ENCODE peak calls at places on chromosomes 12 and 14, in four cellular contexts. One of them, this sample, is unnamed.
A peak's percentile ranks its signal among the peaks of the same experiment; 100 is the strongest.

GRCh38 chr12:120696599-120696998 is 9.7 kb downstream of the MLEC start:
- DNase-seq in endodermal cell: no peak
- DNase-seq in spleen: no peak
- DNase-seq in hepatocyte: peak; percentile 28
- DNase-seq in this sample: no peak

GRCh38 chr14:77245820-77246219 is 25.2 kb downstream of the NGB start:
- DNase-seq in spleen: no peak
- DNase-seq in hepatocyte: no peak
- DNase-seq in endodermal cell: no peak
- DNase-seq in this sample: no peak

GRCh38 chr14:68663385-68664076 is 129.3 kb downstream of the ZFP36L1 start:
- DNase-seq in hepatocyte: no peak
- DNase-seq in spleen: no peak
- DNase-seq in endodermal cell: no peak
- DNase-seq in this sample: no peak

GRCh38 chr14:32576088-32576795 is 247.1 kb downstream of the AKAP6 start:
- DNase-seq in endodermal cell: peak; percentile 60
- DNase-seq in hepatocyte: peak; percentile 83
- DNase-seq in spleen: no peak
- DNase-seq in this sample: peak; percentile 54

GRCh38 chr12:50961708-50962107 is 9.4 kb downstream of the HIGD1C start:
- DNase-seq in endodermal cell: no peak
- DNase-seq in spleen: no peak
- DNase-seq in hepatocyte: no peak
- DNase-seq in this sample: no peak

GRCh38 chr12:47078733-47079364 is 572 bp upstream of the PCED1B start:
- DNase-seq in spleen: peak; percentile 84
- DNase-seq in hepatocyte: peak; percentile 49
- DNase-seq in endodermal cell: peak; percentile 66
- DNase-seq in this sample: no peak

GRCh38 chr12:52333321-52333720 is 12.1 kb upstream of the KRT83 start:
- DNase-seq in endodermal cell: no peak
- DNase-seq in spleen: no peak
- DNase-seq in hepatocyte: no peak
- DNase-seq in this sample: no peak

GRCh38 chr12:43692064-43692463 is 66.5 kb downstream of the PUS7L start:
- DNase-seq in endodermal cell: no peak
- DNase-seq in hepatocyte: no peak
- DNase-seq in spleen: no peak
- DNase-seq in this sample: peak; percentile 7

GRCh38 chr12:32140867-32141266 is 34.2 kb downstream of the BICD1 start:
- DNase-seq in endodermal cell: no peak
- DNase-seq in hepatocyte: no peak
- DNase-seq in spleen: no peak
- DNase-seq in this sample: no peak

GRCh38 chr14:103879570-103880333 is 32.4 kb upstream of the PPP1R13B start:
- DNase-seq in hepatocyte: peak; percentile 83
- DNase-seq in spleen: no peak
- DNase-seq in endodermal cell: peak; percentile 85
- DNase-seq in this sample: peak; percentile 67

GRCh38 chr12:25875661-25876060 is 82.8 kb upstream of the RASSF8 start:
- DNase-seq in spleen: no peak
- DNase-seq in endodermal cell: no peak
- DNase-seq in hepatocyte: no peak
- DNase-seq in this sample: no peak

GRCh38 chr14:29166507-29166906 is 399.9 kb downstream of the FOXG1 start:
- DNase-seq in hepatocyte: no peak
- DNase-seq in spleen: no peak
- DNase-seq in endodermal cell: peak; percentile 57
- DNase-seq in this sample: no peak

GRCh38 chr12:754238-754816 is 1.9 kb downstream of the WNK1 start:
- DNase-seq in spleen: no peak
- DNase-seq in endodermal cell: no peak
- DNase-seq in hepatocyte: peak; percentile 11
- DNase-seq in this sample: no peak

GRCh38 chr14:22084393-22085281 is 411.0 kb upstream of the OR4E1 start:
- DNase-seq in spleen: no peak
- DNase-seq in endodermal cell: no peak
- DNase-seq in hepatocyte: peak; percentile 77
- DNase-seq in this sample: peak; percentile 32

GRCh38 chr12:47820631-47821345 is 1.1 kb upstream of the HDAC7 start:
- DNase-seq in endodermal cell: peak; percentile 95
- DNase-seq in spleen: no peak
- DNase-seq in hepatocyte: peak; percentile 92
- DNase-seq in this sample: peak; percentile 98

GRCh38 chr12:106790020-106790419 is 15.5 kb downstream of the RIC8B start:
- DNase-seq in spleen: no peak
- DNase-seq in hepatocyte: no peak
- DNase-seq in endodermal cell: no peak
- DNase-seq in this sample: no peak
- TF ChIP-seq CTCF in spleen: no peak
- TF ChIP-seq CTCF in hepatocyte: peak; percentile 19
- TF ChIP-seq CTCF in endodermal cell: peak; percentile 29
- TF ChIP-seq CTCF in this sample: no peak

GRCh38 chr12:94570161-94570560 is 80.2 kb downstream of the TMCC3 start:
- DNase-seq in hepatocyte: no peak
- DNase-seq in endodermal cell: no peak
- DNase-seq in spleen: no peak
- DNase-seq in this sample: peak; percentile 43
- H3K27ac ChIP-seq in hepatocyte: no peak overlapping the region
- H3K27ac ChIP-seq in endodermal cell: no peak overlapping the region
- H3K27ac ChIP-seq in spleen: no peak overlapping the region
- H3K27ac ChIP-seq in this sample: peak overlapping the region; percentile 46

GRCh38 chr12:101792046-101792931 is 38.5 kb downstream of the GNPTAB start:
- DNase-seq in endodermal cell: no peak
- DNase-seq in hepatocyte: no peak
- DNase-seq in spleen: no peak
- DNase-seq in this sample: no peak
- TF ChIP-seq CTCF in endodermal cell: peak; percentile 40
- TF ChIP-seq CTCF in hepatocyte: peak; percentile 28
- TF ChIP-seq CTCF in spleen: no peak
- TF ChIP-seq CTCF in this sample: peak; percentile 17

DNA sequence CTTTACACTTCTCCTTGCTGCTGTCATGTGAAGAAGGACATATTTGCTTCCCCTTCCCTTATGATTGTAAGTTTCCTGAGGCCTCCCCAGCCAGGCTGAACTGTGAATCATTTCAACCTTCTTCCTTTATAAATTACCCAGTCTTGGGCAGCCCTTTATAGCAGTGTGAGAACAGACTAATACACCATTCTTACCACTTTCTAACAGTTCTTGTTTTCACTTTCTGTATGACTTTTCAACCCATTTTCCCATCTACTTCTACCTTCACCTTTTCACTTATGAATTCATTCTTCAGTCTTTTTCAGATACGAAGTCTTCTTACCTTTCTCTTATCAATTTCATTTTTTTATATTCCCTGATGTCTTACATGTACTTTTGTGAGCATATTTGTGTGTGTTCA is 55.1 kb downstream of the FOXA1 start:
- DNase-seq in endodermal cell: no peak
- DNase-seq in spleen: no peak
- DNase-seq in hepatocyte: no peak
- DNase-seq in this sample: no peak
- H3K27ac ChIP-seq in endodermal cell: no peak overlapping the region
- H3K27ac ChIP-seq in spleen: no peak overlapping the region
- H3K27ac ChIP-seq in hepatocyte: no peak overlapping the region
- H3K27ac ChIP-seq in this sample: no peak overlapping the region

DNA sequence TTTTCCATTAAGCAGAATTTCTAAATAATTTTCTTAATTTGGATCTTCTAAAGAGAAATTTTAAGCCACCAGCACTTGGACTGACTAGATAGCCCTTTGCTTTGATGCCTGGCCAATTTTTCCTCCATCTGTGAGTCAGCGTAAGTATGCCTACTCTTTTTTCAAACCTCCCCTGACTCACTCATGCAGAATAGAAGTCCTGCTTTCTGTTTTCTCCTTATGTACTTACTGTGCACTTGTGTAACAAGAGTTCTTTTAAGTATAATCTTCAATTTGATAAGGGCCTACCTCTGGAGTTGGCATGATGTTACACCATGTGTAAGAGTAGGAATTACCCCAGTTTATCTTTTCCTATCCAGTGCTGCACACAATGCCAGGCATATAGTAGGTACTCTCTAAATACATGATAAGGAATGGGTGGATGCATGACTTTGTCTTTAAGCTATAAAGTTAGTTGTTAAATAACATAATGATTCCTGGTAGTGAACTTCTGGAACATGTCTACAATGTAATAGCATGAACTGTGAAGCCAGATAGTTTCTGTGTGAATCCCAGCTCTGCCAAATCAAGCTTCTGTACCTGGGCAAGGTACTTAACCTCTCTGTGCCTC is 329.6 kb downstream of the TMTC2 start:
- DNase-seq in endodermal cell: no peak
- DNase-seq in spleen: no peak
- DNase-seq in hepatocyte: peak; percentile 65
- DNase-seq in this sample: peak; percentile 26
- TF ChIP-seq CTCF in endodermal cell: no peak
- TF ChIP-seq CTCF in spleen: no peak
- TF ChIP-seq CTCF in hepatocyte: no peak
- TF ChIP-seq CTCF in this sample: no peak

GRCh38 chr14:50231475-50232275 is at the start of gene SOS2:
- DNase-seq in hepatocyte: peak; percentile 96
- DNase-seq in endodermal cell: peak; percentile 95
- DNase-seq in spleen: peak; percentile 98
- DNase-seq in this sample: peak; percentile 75

GRCh38 chr14:50228313-50228712 is 3.1 kb downstream of the SOS2 start:
- DNase-seq in endodermal cell: no peak
- DNase-seq in hepatocyte: no peak
- DNase-seq in spleen: no peak
- DNase-seq in this sample: no peak

GRCh38 chr14:50232276-50232642 is 881 bp upstream of the SOS2 start:
- DNase-seq in endodermal cell: no peak
- DNase-seq in hepatocyte: no peak
- DNase-seq in spleen: no peak
- DNase-seq in this sample: no peak

GRCh38 chr14:50229646-50230045 is 1.7 kb downstream of the SOS2 start:
- DNase-seq in endodermal cell: no peak
- DNase-seq in spleen: no peak
- DNase-seq in hepatocyte: no peak
- DNase-seq in this sample: no peak

GRCh38 chr14:50230601-50231474 is 540 bp downstream of the SOS2 start:
- DNase-seq in spleen: peak; percentile 92
- DNase-seq in endodermal cell: peak; percentile 73
- DNase-seq in hepatocyte: peak; percentile 69
- DNase-seq in this sample: peak; percentile 45
- H3K27ac ChIP-seq in spleen: peak overlapping the region; percentile 100
- H3K27ac ChIP-seq in endodermal cell: peak overlapping the region; percentile 94
- H3K27ac ChIP-seq in hepatocyte: peak overlapping the region; percentile 94
- H3K27ac ChIP-seq in this sample: peak overlapping the region; percentile 95

GRCh38 chr12:48894271-48894670 is 28.6 kb upstream of the RND1 start:
- DNase-seq in hepatocyte: no peak
- DNase-seq in endodermal cell: no peak
- DNase-seq in spleen: no peak
- DNase-seq in this sample: no peak

GRCh38 chr12:48889679-48890078 is 24.0 kb upstream of the RND1 start:
- DNase-seq in endodermal cell: no peak
- DNase-seq in spleen: no peak
- DNase-seq in hepatocyte: no peak
- DNase-seq in this sample: no peak

GRCh38 chr12:48890657-48891418 is 25.2 kb upstream of the RND1 start:
- DNase-seq in spleen: peak; percentile 90
- DNase-seq in endodermal cell: peak; percentile 99
- DNase-seq in hepatocyte: peak; percentile 91
- DNase-seq in this sample: peak; percentile 40
- TF ChIP-seq CTCF in spleen: peak; percentile 91
- TF ChIP-seq CTCF in endodermal cell: peak; percentile 99
- TF ChIP-seq CTCF in hepatocyte: peak; percentile 97
- TF ChIP-seq CTCF in this sample: peak; percentile 75

GRCh38 chr12:113934060-113934829 is 31.9 kb downstream of the RBM19 start:
- DNase-seq in spleen: no peak
- DNase-seq in endodermal cell: no peak
- DNase-seq in hepatocyte: no peak
- DNase-seq in this sample: no peak

GRCh38 chr12:113931517-113931916 is 34.6 kb downstream of the RBM19 start:
- DNase-seq in hepatocyte: no peak
- DNase-seq in endodermal cell: no peak
- DNase-seq in spleen: no peak
- DNase-seq in this sample: no peak

GRCh38 chr12:113934946-113935345 is 31.2 kb downstream of the RBM19 start:
- DNase-seq in endodermal cell: no peak
- DNase-seq in spleen: no peak
- DNase-seq in hepatocyte: no peak
- DNase-seq in this sample: no peak

GRCh38 chr12:113932411-113933196 is 33.5 kb downstream of the RBM19 start:
- DNase-seq in endodermal cell: peak; percentile 66
- DNase-seq in spleen: no peak
- DNase-seq in hepatocyte: peak; percentile 41
- DNase-seq in this sample: no peak

DNA sequence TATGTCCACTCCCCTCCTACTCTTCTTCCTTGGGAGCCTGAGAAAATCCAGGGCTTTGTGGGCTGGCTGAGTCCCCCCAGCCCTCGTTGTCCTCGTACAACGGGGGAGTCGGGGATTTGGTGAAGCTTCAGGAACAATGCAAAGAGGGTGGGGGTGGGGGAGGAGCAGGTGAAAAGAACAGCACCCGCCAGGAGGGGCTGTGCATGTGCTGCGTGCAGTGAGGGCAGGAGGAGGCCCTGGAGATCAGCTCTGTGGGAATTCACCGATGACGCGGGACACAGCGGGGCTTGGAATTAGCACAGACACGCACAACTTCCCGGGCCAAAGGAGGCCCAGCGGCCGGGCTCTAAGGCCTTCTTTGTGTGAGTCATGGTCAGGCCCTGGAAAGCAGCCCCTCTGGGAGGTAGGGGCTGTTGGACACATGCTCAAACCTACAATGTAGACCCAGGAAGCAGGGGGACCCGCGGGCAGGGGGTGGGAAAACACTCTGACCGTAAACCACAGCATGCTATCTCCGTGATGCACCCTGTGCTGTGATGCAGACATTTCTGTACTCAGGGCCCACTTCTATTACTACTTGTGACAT is 32.8 kb downstream of the RBM19 start:
- DNase-seq in endodermal cell: peak; percentile 75
- DNase-seq in hepatocyte: peak; percentile 81
- DNase-seq in spleen: no peak
- DNase-seq in this sample: no peak
- H3K27ac ChIP-seq in endodermal cell: peak overlapping the region; percentile 96
- H3K27ac ChIP-seq in hepatocyte: peak overlapping the region; percentile 70
- H3K27ac ChIP-seq in spleen: no peak overlapping the region
- H3K27ac ChIP-seq in this sample: no peak overlapping the region

DNA sequence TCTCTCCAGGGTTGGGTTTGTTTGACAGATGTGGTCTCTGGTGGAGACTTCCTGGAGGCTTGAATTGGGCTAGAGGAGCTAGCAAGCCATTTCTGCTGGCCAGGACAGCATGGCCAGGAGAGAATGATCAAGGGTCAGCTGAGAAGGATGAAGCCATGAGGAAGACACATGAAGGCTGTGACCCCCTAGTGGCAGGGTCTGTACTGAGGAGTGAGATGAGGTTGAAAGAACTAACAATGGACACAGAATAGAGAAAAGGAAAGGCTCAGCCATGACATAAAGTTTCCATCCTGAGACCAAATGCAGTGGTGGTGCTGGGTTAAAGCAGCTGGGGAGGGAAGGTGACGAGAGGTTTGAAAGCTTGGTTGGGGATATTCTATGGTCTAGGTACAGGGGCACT is 89.9 kb downstream of the NT5DC3 start:
- DNase-seq in endodermal cell: peak; percentile 81
- DNase-seq in spleen: no peak
- DNase-seq in hepatocyte: no peak
- DNase-seq in this sample: no peak
- TF ChIP-seq CTCF in endodermal cell: peak; percentile 71
- TF ChIP-seq CTCF in spleen: no peak
- TF ChIP-seq CTCF in hepatocyte: no peak
- TF ChIP-seq CTCF in this sample: no peak